ENCODE peak calls at places on chromosome 20, in five cellular contexts. I is tibial artery, K is A549, Z is upper lobe of right lung, A is spleen. N is an unnamed sample.

GRCh38 chr20:32457476-32457986 is 99.4 kb downstream of the ASXL1 start:
- DNase-seq in K (peak), A (no peak), Z (peak), I (no peak), N (no peak)

GRCh38 chr20:42046686-42047085 is 428.5 kb upstream of the CHD6 start:
- DNase-seq in A (no peak), K (no peak), Z (no peak), I (no peak), N (no peak)

GRCh38 chr20:56222201-56222600 is 26.3 kb upstream of the MC3R start:
- DNase-seq in I (no peak), Z (no peak), K (no peak), A (no peak), N (no peak)

GRCh38 chr20:11581271-11581670 is 336.4 kb upstream of the BTBD3 start:
- DNase-seq in Z (no peak), A (no peak), K (peak), I (no peak), N (no peak)

GRCh38 chr20:35387334-35387733 is 24.4 kb downstream of the UQCC1 start:
- DNase-seq in A (no peak), Z (no peak), K (no peak), I (no peak), N (peak)

GRCh38 chr20:48741669-48742068 is 86.1 kb downstream of the PREX1 start:
- DNase-seq in I (no peak), A (no peak), K (no peak), Z (no peak), N (no peak)

GRCh38 chr20:35116258-35116657 is 23.7 kb upstream of the TRPC4AP start:
- DNase-seq in I (no peak), K (no peak), Z (no peak), A (no peak), N (no peak)

GRCh38 chr20:55057779-55058415 is 582.5 kb downstream of the DOK5 start:
- DNase-seq in Z (no peak), K (no peak), I (no peak), A (no peak), N (no peak)

GRCh38 chr20:9068232-9068781 is 580 bp upstream of the PLCB4 start:
- DNase-seq in K (peak), Z (peak), A (peak), I (peak), N (no peak)

GRCh38 chr20:25196701-25197120 is 1.2 kb downstream of the ENTPD6 start:
- DNase-seq in I (no peak), A (peak), Z (no peak), K (no peak), N (no peak)

GRCh38 chr20:13262701-13263335 is 41.7 kb downstream of the ISM1 start:
- DNase-seq in A (no peak), K (no peak), I (no peak), Z (no peak), N (no peak)

DNA sequence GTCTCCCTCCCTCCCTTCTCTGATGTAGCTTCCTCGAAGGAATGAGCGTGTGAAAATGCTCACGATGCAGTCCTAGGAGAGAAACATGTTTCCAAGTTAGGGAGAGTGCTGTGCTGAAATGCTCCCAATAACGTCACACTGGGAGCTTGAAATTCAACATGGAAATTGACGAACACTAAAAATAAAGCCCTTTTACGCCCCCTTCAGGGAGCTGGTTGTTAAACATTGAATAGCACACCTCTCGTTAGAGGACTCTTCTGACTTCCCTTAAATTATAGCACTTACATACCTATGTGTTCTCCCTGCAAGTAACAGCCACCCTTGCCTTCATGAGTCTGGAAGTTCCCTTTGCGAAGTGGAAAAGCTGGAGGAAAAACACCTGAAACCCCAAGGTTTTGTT is 88.6 kb downstream of the BFSP1 start:
- DNase-seq in I (no peak), A (no peak), K (peak), Z (no peak), N (no peak)
- TF ChIP-seq CTCF in I (no peak), A (no peak), K (no peak), Z (no peak), N (peak)

GRCh38 chr20:37521091-37521771 is at the start of gene NNAT:
- DNase-seq in I (no peak), A (no peak), Z (no peak), K (no peak), N (no peak)
- H3K4me3 ChIP-seq in I (no peak), A (peak), Z (peak), K (no peak), N (no peak)

GRCh38 chr20:37519508-37520416 is 1.3 kb upstream of the NNAT start:
- DNase-seq in K (no peak), I (no peak), Z (no peak), A (no peak), N (no peak)
- TF ChIP-seq CTCF in K (no peak), I (no peak), Z (peak), A (no peak), N (no peak)

GRCh38 chr20:64077541-64077875 is 1.8 kb downstream of the RGS19 start:
- DNase-seq in A (no peak), Z (no peak), K (no peak), I (no peak), N (no peak)

GRCh38 chr20:64078934-64079272 is 415 bp downstream of the RGS19 start:
- DNase-seq in I (no peak), Z (no peak), K (no peak), A (no peak), N (no peak)

GRCh38 chr20:64077094-64077493 is 2.2 kb downstream of the RGS19 start:
- DNase-seq in K (no peak), Z (no peak), A (peak), I (no peak), N (no peak)

GRCh38 chr20:64079273-64080012 is at the start of gene RGS19:
- DNase-seq in A (peak), K (peak), I (peak), Z (peak), N (no peak)

DNA sequence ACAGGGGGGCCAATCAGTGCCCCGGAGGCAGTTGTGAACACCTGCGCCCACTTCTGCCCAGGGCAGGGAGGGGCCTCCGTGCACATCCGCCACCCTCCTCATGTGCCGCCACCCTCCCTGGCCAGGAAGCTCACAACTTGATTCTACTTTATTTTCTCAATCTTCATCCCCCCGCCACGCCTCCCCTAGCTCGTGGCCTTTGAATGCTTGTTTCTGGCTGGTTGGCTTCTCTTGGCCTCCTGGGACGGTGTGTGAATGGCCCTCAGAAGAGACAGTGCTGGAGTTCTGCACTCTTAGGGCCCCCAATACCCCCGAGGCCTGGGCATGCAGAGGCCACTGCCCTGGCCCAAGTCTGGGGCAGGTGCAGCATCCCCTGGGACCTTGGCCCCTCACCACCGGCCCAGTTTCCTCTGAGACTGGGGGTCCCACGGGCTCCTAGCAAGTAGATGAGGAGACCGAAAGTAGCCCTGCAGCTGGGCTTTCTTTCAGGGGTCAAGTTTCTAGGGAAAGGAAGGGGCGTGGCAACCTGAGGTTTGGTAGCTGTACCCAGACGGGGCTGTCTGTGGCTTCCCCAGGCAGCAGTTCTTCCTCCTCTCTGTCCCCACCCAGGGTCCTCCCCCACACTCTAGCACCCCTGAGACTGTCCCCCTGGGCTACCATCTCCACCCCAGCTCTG is 1.3 kb downstream of the RGS19 start:
- DNase-seq in K (no peak), A (peak), I (no peak), Z (no peak), N (no peak)
- H3K4me3 ChIP-seq in K (no peak), A (peak), I (peak), Z (peak), N (no peak)

DNA sequence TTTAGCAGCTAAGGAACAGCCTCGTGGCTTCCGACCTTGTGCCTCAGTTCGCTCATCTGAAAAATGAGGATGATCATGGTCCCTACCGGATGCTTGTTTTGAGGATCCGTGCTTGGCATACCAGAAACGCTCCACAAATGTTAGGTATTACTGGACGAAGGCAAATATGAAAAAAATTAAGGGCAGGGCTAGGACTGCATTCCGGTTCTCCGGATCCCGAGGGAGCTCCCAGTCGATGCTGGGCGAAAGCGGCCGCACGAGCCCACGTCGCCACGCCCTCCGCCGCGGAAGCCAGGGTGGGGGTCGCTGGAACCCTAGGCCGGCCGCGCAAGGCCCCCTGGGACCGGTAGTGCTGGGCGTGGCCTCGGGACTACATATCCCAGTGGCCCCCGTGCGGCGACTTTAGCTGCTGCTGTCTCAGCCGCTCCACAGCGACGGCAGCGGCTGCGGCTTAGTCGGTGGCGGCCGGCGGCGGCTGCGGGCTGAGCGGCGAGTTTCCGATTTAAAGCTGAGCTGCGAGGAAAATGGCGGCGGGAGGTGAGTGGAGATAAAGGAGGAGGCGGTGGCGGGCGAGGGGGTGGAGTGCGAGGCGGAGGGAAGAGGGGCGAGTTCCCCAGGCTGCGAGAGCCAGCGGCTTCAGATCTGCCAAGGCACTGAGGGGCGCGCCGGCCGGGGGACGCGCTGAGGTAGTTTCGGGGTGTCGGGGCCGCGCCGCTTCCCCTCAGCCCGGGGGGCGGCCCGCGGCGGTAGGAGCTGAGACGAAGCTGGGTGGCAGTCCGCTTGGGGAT is at the start of gene NCOA3:
- DNase-seq in K (peak), I (peak), A (peak), Z (peak), N (no peak)
- TF ChIP-seq CTCF in K (no peak), I (peak), A (peak), Z (peak), N (peak)

GRCh38 chr20:23082846-23083552 is 3.1 kb downstream of the CD93 start:
- DNase-seq in Z (peak), K (no peak), A (peak), I (no peak), N (no peak)

GRCh38 chr20:23084845-23085355 is 1.2 kb downstream of the CD93 start:
- DNase-seq in K (no peak), Z (no peak), I (no peak), A (no peak), N (no peak)

GRCh38 chr20:23085415-23086055 is 589 bp downstream of the CD93 start:
- DNase-seq in A (peak), K (no peak), I (no peak), Z (no peak), N (no peak)

GRCh38 chr20:23083553-23084220 is 2.4 kb downstream of the CD93 start:
- DNase-seq in I (no peak), K (no peak), A (no peak), Z (no peak), N (no peak)

GRCh38 chr20:23084282-23084844 is 1.8 kb downstream of the CD93 start:
- DNase-seq in K (no peak), I (no peak), Z (no peak), A (no peak), N (no peak)
- H3K4me3 ChIP-seq in K (no peak), I (peak), Z (peak), A (peak), N (no peak)

DNA sequence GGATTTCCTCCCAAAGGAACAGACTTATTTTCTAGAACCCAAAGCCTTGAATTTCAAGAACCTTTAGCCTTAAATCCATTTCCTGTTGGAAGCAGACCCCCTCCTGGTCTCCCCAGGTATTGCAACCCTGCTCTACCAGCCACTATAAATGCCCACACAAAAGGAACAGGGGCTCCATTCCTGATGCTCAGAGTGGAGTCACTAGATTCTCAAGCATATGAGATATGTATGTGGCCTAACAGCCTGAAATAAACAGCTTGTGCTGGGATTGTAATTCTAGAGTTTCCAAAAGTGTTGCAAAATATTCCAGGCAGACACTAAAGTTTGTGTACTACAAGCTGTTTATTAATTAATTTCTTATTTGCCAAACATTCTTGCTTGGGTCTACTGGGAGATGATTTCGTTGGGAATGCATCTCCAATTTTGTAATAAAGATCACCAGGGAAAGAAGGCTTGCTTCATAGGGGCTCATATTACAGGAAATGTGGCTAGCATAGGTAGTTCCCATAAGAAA is 44.8 kb downstream of the RIPOR3 start:
- DNase-seq in K (peak), I (no peak), A (no peak), Z (no peak), N (no peak)
- TF ChIP-seq CTCF in K (peak), I (no peak), A (no peak), Z (peak), N (peak)

DNA sequence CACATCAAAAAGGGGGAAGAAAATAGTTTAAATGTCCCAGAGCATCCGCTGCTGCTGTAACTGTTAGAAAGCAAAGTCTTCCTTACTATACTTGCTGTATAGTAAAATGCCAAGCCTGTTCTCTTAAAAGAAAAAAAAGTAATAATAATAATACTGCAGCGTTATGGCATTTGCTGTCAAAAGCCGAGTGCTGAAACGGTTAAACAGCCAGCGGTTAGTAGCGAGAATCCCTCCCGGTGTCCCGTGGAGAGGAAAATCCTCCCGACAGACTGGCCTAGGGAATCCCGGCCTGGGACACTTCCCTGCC is 19.5 kb upstream of the NFATC2 start:
- DNase-seq in Z (no peak), A (no peak), K (no peak), I (no peak), N (no peak)
- H3K4me3 ChIP-seq in Z (peak), A (peak), K (peak), I (peak), N (peak)

GRCh38 chr20:2671977-2672376 is 8.0 kb upstream of the IDH3B start:
- DNase-seq in I (peak), Z (no peak), K (peak), A (peak), N (no peak)
- TF ChIP-seq CTCF in I (no peak), Z (no peak), K (peak), A (no peak), N (peak)